ENCODE peak calls at places on chromosomes 5 and 9, in nine cellular contexts. P, B, L, C, J, T, K, N and Z are unnamed samples.
A peak's percentile ranks its signal among the peaks of the same experiment; 100 is the strongest.

GRCh38 chr9:5562806-5563416 is 52.6 kb downstream of the PDCD1LG2 start:
- DNase-seq in P (no peak), B (no peak), L (no peak), C (peak; percentile 79), J (no peak), T (no peak), K (no peak), N (no peak), Z (no peak)

GRCh38 chr5:74251106-74252032 is 389.2 kb downstream of the ENC1 start:
- DNase-seq in P (no peak), B (no peak), L (peak; percentile 46), C (peak; percentile 88), J (no peak), T (peak; percentile 98), K (no peak), N (peak; percentile 30), Z (no peak)

GRCh38 chr5:135345945-135346731 is 52.9 kb downstream of the MACROH2A1 start:
- DNase-seq in P (no peak), B (no peak), L (no peak), C (no peak), J (no peak), T (no peak), K (no peak), N (no peak), Z (no peak)

GRCh38 chr9:98488578-98489312 is 220.0 kb downstream of the GABBR2 start:
- DNase-seq in P (peak; percentile 46), B (peak; percentile 21), L (no peak), C (peak; percentile 88), J (no peak), T (peak; percentile 87), K (no peak), N (no peak), Z (no peak)

GRCh38 chr9:134628354-134628736 is 13.3 kb upstream of the COL5A1 start:
- DNase-seq in P (no peak), B (no peak), L (no peak), C (no peak), J (peak; percentile 16), T (no peak), K (no peak), N (no peak), Z (no peak)

GRCh38 chr5:1550287-1551076 is 26.7 kb upstream of the LPCAT1 start:
- DNase-seq in P (peak; percentile 27), B (no peak), L (no peak), C (no peak), J (peak; percentile 33), T (no peak), K (no peak), N (no peak), Z (no peak)

GRCh38 chr5:76782444-76782843 is 36.4 kb upstream of the F2RL1 start:
- DNase-seq in P (no peak), B (no peak), L (no peak), C (no peak), J (no peak), T (no peak), K (no peak), N (no peak), Z (no peak)

GRCh38 chr5:145437627-145438026 is 397.5 kb downstream of the PRELID2 start:
- DNase-seq in P (no peak), B (no peak), L (no peak), C (no peak), J (no peak), T (no peak), K (no peak), N (no peak), Z (no peak)

GRCh38 chr9:104774831-104775573 is 11.1 kb downstream of the NIPSNAP3B start:
- DNase-seq in P (no peak), B (no peak), L (no peak), C (no peak), J (no peak), T (peak; percentile 50), K (no peak), N (peak; percentile 90), Z (no peak)

DNA sequence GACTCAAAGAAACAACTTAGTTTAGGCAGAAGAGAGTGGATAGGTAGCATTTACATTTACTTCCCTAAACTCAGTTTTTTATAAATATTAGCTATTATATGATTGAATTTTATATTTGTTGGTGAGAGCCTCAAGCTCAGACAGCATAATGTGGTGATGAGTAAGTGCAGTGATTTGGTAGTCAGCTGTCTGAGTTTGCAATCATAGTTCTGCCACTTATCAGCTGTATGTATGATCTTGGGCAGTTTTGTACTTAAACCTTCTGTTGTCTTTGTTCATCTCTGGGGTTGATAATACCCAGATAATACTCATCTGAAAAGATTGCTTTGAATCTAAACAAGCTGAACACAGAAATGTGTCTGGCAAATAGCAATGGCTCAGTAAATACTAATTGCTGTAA is 108.8 kb downstream of the ANXA1 start:
- DNase-seq in P (no peak), B (no peak), L (no peak), C (no peak), J (no peak), T (no peak), K (no peak), N (no peak), Z (no peak)
- H3K4me1 ChIP-seq in P (no peaks in the 10 kb centered on the region), B (no peaks in the 10 kb centered on the region), L (no peaks in the 10 kb centered on the region), C (no peaks in the 10 kb centered on the region), J (no peaks in the 10 kb centered on the region), T (no peaks in the 10 kb centered on the region), K (no peaks in the 10 kb centered on the region), N (no peaks in the 10 kb centered on the region), Z (no peaks in the 10 kb centered on the region)

GRCh38 chr5:175576591-175576990 is 81.3 kb upstream of the HRH2 start:
- DNase-seq in P (no peak), B (no peak), L (no peak), C (no peak), J (no peak), T (no peak), K (no peak), N (no peak), Z (no peak)

GRCh38 chr5:175575301-175575700 is 82.6 kb upstream of the HRH2 start:
- DNase-seq in P (no peak), B (no peak), L (no peak), C (no peak), J (no peak), T (no peak), K (no peak), N (no peak), Z (no peak)

GRCh38 chr5:175572922-175573321 is 84.9 kb upstream of the HRH2 start:
- DNase-seq in P (no peak), B (no peak), L (no peak), C (no peak), J (no peak), T (peak; percentile 55), K (no peak), N (no peak), Z (no peak)

GRCh38 chr5:175576096-175576495 is 81.8 kb upstream of the HRH2 start:
- DNase-seq in P (no peak), B (no peak), L (no peak), C (no peak), J (no peak), T (no peak), K (no peak), N (no peak), Z (no peak)

DNA sequence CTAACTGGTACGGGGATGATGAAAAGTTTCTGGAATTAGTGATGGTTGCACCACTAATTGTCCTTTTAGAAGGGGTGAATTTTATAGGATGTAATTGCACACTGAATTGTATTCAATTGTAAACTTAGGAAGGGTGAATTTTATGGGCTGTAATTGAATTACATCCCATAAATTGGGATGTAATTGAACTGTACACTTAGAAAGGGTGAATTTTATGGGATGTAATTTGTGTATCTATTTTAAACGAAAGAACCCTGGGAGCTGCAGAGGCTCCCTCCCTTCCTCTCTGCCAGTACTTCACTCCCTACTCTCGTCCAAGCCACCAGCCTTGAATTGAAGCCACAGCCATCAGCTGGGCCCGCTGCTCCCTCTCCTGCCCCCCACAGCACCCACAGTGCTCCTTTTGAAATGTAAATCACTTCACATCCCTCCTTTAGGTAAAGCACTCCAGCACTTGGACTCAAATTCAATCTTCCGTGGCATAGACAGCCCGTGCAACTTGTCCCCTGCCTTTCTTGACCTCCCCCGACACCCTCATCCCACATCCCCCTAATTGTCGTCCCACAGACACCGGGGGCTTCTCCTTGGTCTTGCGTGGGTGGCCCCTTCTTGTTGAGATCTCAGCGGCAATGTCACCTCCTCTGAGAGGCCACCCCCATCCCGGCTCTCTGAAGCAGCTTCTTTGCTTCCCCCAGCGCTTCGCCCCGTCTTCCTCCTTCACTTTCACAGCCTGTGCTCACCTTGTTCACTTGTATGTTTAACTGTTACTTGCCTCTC is 84.2 kb upstream of the HRH2 start:
- DNase-seq in P (no peak), B (no peak), L (no peak), C (no peak), J (no peak), T (no peak), K (no peak), N (no peak), Z (no peak)
- H3K4me3 ChIP-seq in P (no peak overlapping the region), B (peak overlapping the region; percentile 46), L (no peak overlapping the region), C (no peak overlapping the region), J (no peak overlapping the region), T (no peak overlapping the region), K (no peak overlapping the region), N (no peak overlapping the region), Z (no peak overlapping the region)

DNA sequence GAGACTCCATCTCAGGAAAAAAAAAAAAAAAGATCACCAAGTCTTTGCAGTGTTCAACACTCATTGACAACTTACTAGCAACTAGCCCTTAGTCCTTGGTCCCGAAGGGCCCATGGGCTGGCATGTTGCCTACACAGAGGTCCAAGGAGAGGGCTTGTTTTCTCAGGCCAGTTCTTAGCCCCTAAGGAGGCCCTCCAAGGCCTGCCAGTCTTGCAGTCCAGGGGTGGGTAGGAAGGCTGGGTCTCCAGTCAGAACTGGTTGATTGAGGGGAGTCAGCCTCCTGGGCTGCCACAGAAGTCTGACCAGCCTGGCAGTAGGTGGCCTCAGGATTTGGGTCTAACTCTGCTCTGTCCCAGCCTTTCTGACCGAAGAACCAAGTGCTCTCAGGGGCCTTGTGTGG is 32.7 kb downstream of the IER5L start:
- DNase-seq in P (no peak), B (no peak), L (no peak), C (no peak), J (no peak), T (peak; percentile 43), K (no peak), N (no peak), Z (no peak)
- H3K4me1 ChIP-seq in P (peaks cover 16% of the 10 kb centered on the region), B (peaks cover 51% of the 10 kb centered on the region), L (peaks cover 66% of the 10 kb centered on the region), C (peaks cover 12% of the 10 kb centered on the region), J (peaks cover 32% of the 10 kb centered on the region), T (peaks cover 59% of the 10 kb centered on the region), K (peaks cover 28% of the 10 kb centered on the region), N (peaks cover 50% of the 10 kb centered on the region), Z (peaks cover 29% of the 10 kb centered on the region)

DNA sequence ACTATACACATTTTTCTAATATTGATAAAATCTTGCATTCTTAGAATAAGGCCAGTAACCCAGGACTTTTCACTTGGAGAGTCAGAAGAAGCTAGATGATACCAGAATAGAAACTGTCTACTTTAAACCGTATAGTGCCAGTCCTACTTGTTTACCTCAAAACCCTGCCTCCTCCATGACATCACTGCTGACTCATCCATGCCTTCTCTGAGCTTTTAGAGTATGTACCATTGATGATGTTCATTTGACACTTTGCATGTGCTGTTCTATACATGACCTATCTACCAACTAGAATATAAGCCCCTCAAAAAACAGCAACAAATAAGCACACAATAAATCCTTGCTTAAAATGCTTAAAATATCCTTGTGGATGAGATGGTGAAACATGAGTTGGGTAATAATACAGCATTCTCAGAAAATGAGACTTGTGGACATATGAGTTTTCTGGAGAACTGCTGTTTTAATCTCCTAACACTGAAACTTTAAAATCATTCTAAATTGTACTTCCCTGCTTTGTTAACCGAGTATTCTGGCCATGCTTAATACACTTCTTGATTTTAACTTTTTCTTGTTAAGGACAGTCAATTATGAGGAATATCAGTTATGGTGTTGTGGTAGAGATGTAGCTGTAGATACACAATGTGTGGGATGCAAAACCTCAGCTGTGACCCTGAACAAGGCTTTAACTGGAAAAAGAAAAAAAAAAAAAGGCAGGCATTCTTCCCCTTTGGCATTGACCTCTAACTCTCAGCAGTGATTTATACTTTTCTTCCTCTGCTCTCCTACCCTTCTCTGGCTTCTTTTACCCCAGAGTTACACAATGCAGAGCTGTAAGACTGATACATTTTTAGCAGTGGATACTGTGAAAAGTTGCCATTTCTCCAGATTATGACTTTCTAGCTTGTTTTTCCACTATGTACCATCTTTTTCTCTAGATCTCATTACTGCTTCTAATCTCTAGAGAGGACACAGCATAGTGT is 2.3 kb downstream of the CTNNAL1 start:
- DNase-seq in P (no peak), B (no peak), L (no peak), C (no peak), J (no peak), T (peak; percentile 84), K (peak; percentile 7), N (peak; percentile 77), Z (peak; percentile 26)
- H3K4me3 ChIP-seq in P (no peak overlapping the region), B (no peak overlapping the region), L (peak overlapping the region; percentile 93), C (no peak overlapping the region), J (no peak overlapping the region), T (peak overlapping the region; percentile 78), K (no peak overlapping the region), N (no peak overlapping the region), Z (no peak overlapping the region)